ENCODE peak calls at places on chromosomes 16 and 17, in six cellular contexts. V, G, P, F, Y and U are unnamed samples.

GRCh38 chr16:1167276-1168107 is 14.6 kb downstream of the CACNA1H start:
- DNase-seq in V (no peak), G (peak), P (no peak), Y (no peak), F (no peak), U (no peak)

GRCh38 chr17:79950306-79950705 is 85.4 kb downstream of the TBC1D16 start:
- DNase-seq in F (no peak), G (no peak), Y (no peak), V (no peak), P (peak), U (no peak)

GRCh38 chr16:10981697-10982216 is 37.4 kb downstream of the CLEC16A start:
- DNase-seq in V (no peak), Y (no peak), F (peak), P (no peak), G (peak), U (no peak)

GRCh38 chr16:57502048-57502775 is 15.9 kb upstream of the DOK4 start:
- DNase-seq in V (no peak), F (no peak), G (no peak), P (no peak), Y (no peak), U (no peak)

GRCh38 chr16:66278111-66278531 is 88.4 kb upstream of the CDH5 start:
- DNase-seq in G (no peak), V (no peak), Y (no peak), P (no peak), F (no peak), U (no peak)

GRCh38 chr17:70527364-70527888 is 358.1 kb downstream of the KCNJ2 start:
- DNase-seq in Y (no peak), P (no peak), F (peak), V (no peak), G (no peak), U (no peak)

GRCh38 chr17:61385869-61386245 is 13.8 kb upstream of the TBX2 start:
- DNase-seq in F (no peak), V (no peak), Y (no peak), G (no peak), P (no peak), U (no peak)

GRCh38 chr16:17412221-17412620 is 58.5 kb downstream of the XYLT1 start:
- DNase-seq in V (no peak), F (no peak), G (no peak), Y (no peak), P (no peak), U (no peak)